ENCODE peak calls at places on chromosomes 11 and 22, in four cellular contexts. One of them, this sample, is unnamed.

GRCh38 chr11:64436025-64436424 is 77.1 kb downstream of the RPS6KA4 start:
- DNase-seq in testis: no peak
- DNase-seq in suprapubic skin: no peak
- DNase-seq in NB4: no peak
- DNase-seq in this sample: no peak

GRCh38 chr11:3609416-3610265 is 32.2 kb downstream of the ART5 start:
- DNase-seq in testis: peak
- DNase-seq in suprapubic skin: no peak
- DNase-seq in NB4: peak
- DNase-seq in this sample: peak

GRCh38 chr22:33519140-33519973 is 400.9 kb downstream of the LARGE1 start:
- DNase-seq in testis: peak
- DNase-seq in suprapubic skin: no peak
- DNase-seq in NB4: peak
- DNase-seq in this sample: peak

GRCh38 chr11:8872017-8872416 is 39.0 kb upstream of the AKIP1 start:
- DNase-seq in testis: no peak
- DNase-seq in suprapubic skin: no peak
- DNase-seq in NB4: no peak
- DNase-seq in this sample: peak

GRCh38 chr22:50091092-50091491 is 1.3 kb downstream of the MOV10L1 start:
- DNase-seq in testis: no peak
- DNase-seq in suprapubic skin: no peak
- DNase-seq in NB4: no peak
- DNase-seq in this sample: no peak

GRCh38 chr11:61696602-61697001 is 16.4 kb downstream of the DAGLA start:
- DNase-seq in testis: no peak
- DNase-seq in suprapubic skin: no peak
- DNase-seq in NB4: peak
- DNase-seq in this sample: no peak

GRCh38 chr11:71086687-71087258 is 165.6 kb downstream of the SHANK2 start:
- DNase-seq in testis: peak
- DNase-seq in suprapubic skin: no peak
- DNase-seq in NB4: peak
- DNase-seq in this sample: peak

GRCh38 chr11:128563942-128564641 is 23.3 kb downstream of the ETS1 start:
- DNase-seq in testis: no peak
- DNase-seq in suprapubic skin: no peak
- DNase-seq in NB4: peak
- DNase-seq in this sample: no peak

GRCh38 chr22:41197808-41198585 is 7.1 kb upstream of the L3MBTL2 start:
- DNase-seq in testis: peak
- DNase-seq in suprapubic skin: no peak
- DNase-seq in NB4: peak
- DNase-seq in this sample: peak

GRCh38 chr11:67033661-67034166 is 10.8 kb downstream of the SYT12 start:
- DNase-seq in testis: no peak
- DNase-seq in suprapubic skin: no peak
- DNase-seq in NB4: peak
- DNase-seq in this sample: no peak

GRCh38 chr11:94283678-94284077 is 20.7 kb upstream of the IZUMO1R start:
- DNase-seq in testis: peak
- DNase-seq in suprapubic skin: no peak
- DNase-seq in NB4: no peak
- DNase-seq in this sample: no peak

GRCh38 chr22:37502342-37503182 is 16.4 kb upstream of the MFNG start:
- DNase-seq in testis: no peak
- DNase-seq in suprapubic skin: no peak
- DNase-seq in NB4: peak
- DNase-seq in this sample: peak

GRCh38 chr22:20793386-20794131 is 19.6 kb downstream of the SERPIND1 start:
- DNase-seq in testis: peak
- DNase-seq in suprapubic skin: no peak
- DNase-seq in NB4: no peak
- DNase-seq in this sample: no peak

GRCh38 chr11:20367313-20367948 is 3.9 kb downstream of the HTATIP2 start:
- DNase-seq in testis: no peak
- DNase-seq in suprapubic skin: no peak
- DNase-seq in NB4: peak
- DNase-seq in this sample: no peak

GRCh38 chr11:111846640-111847039 is 24.7 kb downstream of the ALG9 start:
- DNase-seq in testis: no peak
- DNase-seq in suprapubic skin: no peak
- DNase-seq in NB4: peak
- DNase-seq in this sample: no peak

This sample was measured in left kidney.